ENCODE peak calls at places on chromosomes 7 and 10, in four cellular contexts. Z is NCI-H1436, T is neural progenitor cell, H is NCI-H524. O is an unnamed sample.

GRCh38 chr7:4699897-4700296 is 17.8 kb downstream of the FOXK1 start:
- DNase-seq in T (no peak), Z (no peak), H (no peak), O (no peak)

GRCh38 chr7:130886438-130887135 is 152.6 kb upstream of the KLF14 start:
- DNase-seq in H (no peak), T (no peak), Z (no peak), O (no peak)

GRCh38 chr7:147014596-147014995 is 898.0 kb downstream of the CNTNAP2 start:
- DNase-seq in T (peak; percentile 15), Z (no peak), H (no peak), O (no peak)

GRCh38 chr7:155856656-155857055 is 44.4 kb upstream of the SHH start:
- DNase-seq in H (no peak), Z (no peak), T (no peak), O (no peak)

GRCh38 chr10:74079914-74080590 is 70.6 kb downstream of the AP3M1 start:
- DNase-seq in T (no peak), H (no peak), Z (no peak), O (no peak)

GRCh38 chr7:116595063-116595462 is 70.2 kb downstream of the CAV1 start:
- DNase-seq in H (no peak), T (no peak), Z (no peak), O (no peak)

GRCh38 chr7:133646493-133647154 is 393.7 kb downstream of the EXOC4 start:
- DNase-seq in Z (no peak), H (no peak), T (no peak), O (no peak)

GRCh38 chr7:131231381-131232220 is 96.1 kb upstream of the MKLN1 start:
- DNase-seq in Z (no peak), H (no peak), T (no peak), O (peak; percentile 53)

GRCh38 chr10:25869067-25869591 is 64.9 kb upstream of the MYO3A start:
- DNase-seq in H (no peak), Z (no peak), T (no peak), O (no peak)

GRCh38 chr7:151987748-151988529 is 31.7 kb downstream of the GALNTL5 start:
- DNase-seq in Z (no peak), H (no peak), T (peak; percentile 26), O (no peak)

GRCh38 chr10:856405-857157 is 74.9 kb downstream of the LARP4B start:
- DNase-seq in Z (no peak), H (no peak), T (no peak), O (no peak)

GRCh38 chr7:4143511-4144160 is 538.5 kb upstream of the FOXK1 start:
- DNase-seq in Z (no peak), T (peak; percentile 21), H (no peak), O (no peak)

GRCh38 chr10:106498675-106499074 is 665.8 kb downstream of the SORCS1 start:
- DNase-seq in H (no peak), T (no peak), Z (no peak), O (no peak)

GRCh38 chr7:128274890-128275603 is 34.0 kb downstream of the LEP start:
- DNase-seq in H (no peak), T (no peak), Z (no peak), O (no peak)

GRCh38 chr7:771241-772004 is 44.3 kb upstream of the PRKAR1B start:
- DNase-seq in Z (no peak), H (no peak), T (no peak), O (no peak)

GRCh38 chr10:34538291-34538829 is 276.7 kb downstream of the PARD3 start:
- DNase-seq in T (no peak), Z (no peak), H (no peak), O (no peak)

GRCh38 chr7:38411404-38411803 is 138.0 kb upstream of the TARP start:
- DNase-seq in T (peak; percentile 43), Z (no peak), H (no peak), O (no peak)

GRCh38 chr7:32020760-32021159 is 49.4 kb downstream of the PDE1C start:
- DNase-seq in Z (no peak), T (no peak), H (no peak), O (no peak)